ENCODE peak calls at places on chromosomes 12 and 14, in nine cellular contexts. J is heart right ventricle, V is keratinocyte, C is lower leg skin, U is transverse colon, R is coronary artery, G is breast epithelium, H is AG04450, N is GM12865. L is an unnamed sample.

GRCh38 chr12:108611884-108612415 is 14.1 kb upstream of the TMEM119 start:
- DNase-seq in J (no peak), V (peak; percentile 71), C (no peak), U (no peak), R (no peak), G (no peak), H (no peak), N (peak; percentile 57), L (no peak)

GRCh38 chr14:74670726-74671125 is 42.2 kb downstream of the AREL1 start:
- DNase-seq in J (no peak), V (no peak), C (no peak), U (no peak), R (no peak), G (no peak), H (no peak), N (no peak), L (no peak)

GRCh38 chr14:91870001-91870400 is 2.7 kb upstream of the TC2N start:
- DNase-seq in J (no peak), V (no peak), C (no peak), U (peak; percentile 32), R (no peak), G (no peak), H (no peak), N (no peak), L (no peak)

GRCh38 chr12:12147111-12147510 is 76.4 kb downstream of the BCL2L14 start:
- DNase-seq in J (no peak), V (no peak), C (no peak), U (no peak), R (no peak), G (no peak), H (no peak), N (no peak), L (no peak)

GRCh38 chr12:84814664-84815245 is 97.8 kb downstream of the SLC6A15 start:
- DNase-seq in J (no peak), V (no peak), C (no peak), U (no peak), R (no peak), G (no peak), H (no peak), N (no peak), L (peak; percentile 59)

GRCh38 chr12:92029902-92030586 is 115.6 kb downstream of the BTG1 start:
- DNase-seq in J (no peak), V (no peak), C (no peak), U (no peak), R (no peak), G (no peak), H (no peak), N (no peak), L (no peak)

GRCh38 chr12:108843187-108843586 is 14.2 kb downstream of the SSH1 start:
- DNase-seq in J (no peak), V (no peak), C (no peak), U (no peak), R (no peak), G (no peak), H (no peak), N (no peak), L (no peak)

GRCh38 chr12:109764123-109764522 is 50.5 kb downstream of the FAM222A start:
- DNase-seq in J (no peak), V (no peak), C (no peak), U (no peak), R (no peak), G (no peak), H (no peak), N (no peak), L (no peak)

GRCh38 chr12:81378601-81379000 is 300.7 kb downstream of the ACSS3 start:
- DNase-seq in J (no peak), V (no peak), C (no peak), U (no peak), R (no peak), G (no peak), H (no peak), N (no peak), L (no peak)

GRCh38 chr12:1972856-1973317 is 31.4 kb downstream of the DCP1B start:
- DNase-seq in J (peak; percentile 44), V (no peak), C (no peak), U (peak; percentile 41), R (peak; percentile 79), G (no peak), H (peak; percentile 20), N (no peak), L (no peak)

GRCh38 chr12:11847539-11847938 is 198.1 kb downstream of the ETV6 start:
- DNase-seq in J (no peak), V (no peak), C (no peak), U (no peak), R (no peak), G (no peak), H (no peak), N (no peak), L (no peak)

GRCh38 chr12:67827820-67828383 is 161.3 kb upstream of the IFNG-AS1 start:
- DNase-seq in J (peak; percentile 40), V (peak; percentile 65), C (no peak), U (peak; percentile 32), R (no peak), G (no peak), H (peak; percentile 87), N (peak; percentile 60), L (peak; percentile 86)

GRCh38 chr12:6540181-6540877 is 6.0 kb downstream of the GAPDH start:
- DNase-seq in J (peak; percentile 87), V (peak; percentile 76), C (peak; percentile 93), U (peak; percentile 96), R (peak; percentile 97), G (peak; percentile 79), H (peak; percentile 75), N (peak; percentile 53), L (peak; percentile 82)
- H3K4me3 ChIP-seq in J (no peak overlapping the region), V (no peak overlapping the region), C (no peak overlapping the region), U (no peak overlapping the region), R (peak overlapping the region; percentile 52), G (no peak overlapping the region), H (peak overlapping the region; percentile 7), N (no peak overlapping the region), L (peak overlapping the region; percentile 17)

DNA sequence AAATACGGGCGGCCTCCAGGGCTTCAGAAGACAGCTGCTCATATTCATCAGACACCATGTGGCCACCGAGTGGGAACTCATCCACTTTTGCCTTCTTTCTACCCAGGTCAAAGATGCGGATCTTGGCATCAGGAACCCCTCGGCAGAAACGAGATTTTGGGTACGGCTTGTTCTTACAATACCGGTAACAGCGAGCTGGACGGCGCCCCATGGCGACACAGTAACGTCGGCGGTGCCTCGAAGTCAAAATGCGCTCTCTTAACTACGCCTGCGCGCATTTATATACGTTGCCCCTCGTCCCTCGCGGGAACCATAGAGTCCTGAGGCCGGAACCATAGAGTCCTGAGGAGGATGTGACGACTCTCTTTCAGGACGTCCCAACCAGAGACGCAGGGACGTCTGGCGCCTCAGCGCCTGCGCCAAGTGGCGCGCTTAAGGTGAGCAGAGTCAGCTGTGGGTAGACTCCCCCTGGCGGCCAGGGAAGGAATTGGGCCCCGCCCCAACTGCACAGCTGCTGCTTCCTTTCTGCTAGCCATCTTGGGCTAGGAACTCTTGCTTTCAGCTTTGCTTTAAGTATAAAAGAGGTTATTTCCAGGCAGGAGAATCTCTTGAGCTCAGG is at the start of gene RPL10L:
- DNase-seq in J (no peak), V (no peak), C (no peak), U (no peak), R (no peak), G (no peak), H (no peak), N (no peak), L (no peak)
- TF ChIP-seq CTCF in J (no peak), V (no peak), C (no peak), U (no peak), R (no peak), G (no peak), H (no peak), N (peak; percentile 17), L (no peak)

GRCh38 chr14:68730811-68731425 is 61.9 kb downstream of the ZFP36L1 start:
- DNase-seq in J (no peak), V (no peak), C (no peak), U (no peak), R (no peak), G (no peak), H (no peak), N (no peak), L (no peak)

GRCh38 chr14:68735836-68736235 is 57.0 kb downstream of the ZFP36L1 start:
- DNase-seq in J (no peak), V (no peak), C (no peak), U (no peak), R (no peak), G (no peak), H (no peak), N (no peak), L (no peak)

GRCh38 chr14:68733086-68733621 is 59.7 kb downstream of the ZFP36L1 start:
- DNase-seq in J (no peak), V (no peak), C (peak; percentile 55), U (no peak), R (no peak), G (no peak), H (no peak), N (peak; percentile 37), L (no peak)

GRCh38 chr14:68736519-68736918 is 56.3 kb downstream of the ZFP36L1 start:
- DNase-seq in J (no peak), V (no peak), C (no peak), U (no peak), R (no peak), G (no peak), H (no peak), N (no peak), L (no peak)

DNA sequence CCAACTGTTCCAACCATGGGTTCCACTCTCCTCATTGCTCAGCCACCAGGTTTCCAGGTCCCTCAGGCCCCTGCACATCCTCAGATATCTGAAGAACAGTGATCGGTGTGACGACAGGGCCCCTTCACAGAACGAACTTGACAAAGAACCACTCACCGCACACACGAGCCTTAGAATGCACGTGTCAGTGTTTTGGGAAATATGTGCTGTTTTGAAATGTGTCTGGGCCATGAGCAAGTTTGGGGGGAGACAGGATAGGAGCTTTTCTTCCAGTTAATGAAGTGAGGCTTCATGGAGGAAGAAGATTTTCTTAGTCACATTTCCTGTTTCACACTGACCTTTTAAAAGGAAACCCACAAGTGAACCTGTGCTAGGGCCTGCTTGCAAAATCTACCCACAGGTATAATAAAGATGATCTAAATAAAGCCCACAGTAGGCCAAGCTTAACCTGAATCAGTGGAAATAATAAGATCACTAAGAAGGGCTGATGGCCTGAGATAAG is 58.6 kb downstream of the ZFP36L1 start:
- DNase-seq in J (no peak), V (no peak), C (no peak), U (no peak), R (no peak), G (no peak), H (no peak), N (peak; percentile 67), L (no peak)
- H3K4me3 ChIP-seq in J (no peak overlapping the region), V (no peak overlapping the region), C (no peak overlapping the region), U (no peak overlapping the region), R (no peak overlapping the region), G (no peak overlapping the region), H (no peak overlapping the region), N (no peak overlapping the region), L (no peak overlapping the region)

DNA sequence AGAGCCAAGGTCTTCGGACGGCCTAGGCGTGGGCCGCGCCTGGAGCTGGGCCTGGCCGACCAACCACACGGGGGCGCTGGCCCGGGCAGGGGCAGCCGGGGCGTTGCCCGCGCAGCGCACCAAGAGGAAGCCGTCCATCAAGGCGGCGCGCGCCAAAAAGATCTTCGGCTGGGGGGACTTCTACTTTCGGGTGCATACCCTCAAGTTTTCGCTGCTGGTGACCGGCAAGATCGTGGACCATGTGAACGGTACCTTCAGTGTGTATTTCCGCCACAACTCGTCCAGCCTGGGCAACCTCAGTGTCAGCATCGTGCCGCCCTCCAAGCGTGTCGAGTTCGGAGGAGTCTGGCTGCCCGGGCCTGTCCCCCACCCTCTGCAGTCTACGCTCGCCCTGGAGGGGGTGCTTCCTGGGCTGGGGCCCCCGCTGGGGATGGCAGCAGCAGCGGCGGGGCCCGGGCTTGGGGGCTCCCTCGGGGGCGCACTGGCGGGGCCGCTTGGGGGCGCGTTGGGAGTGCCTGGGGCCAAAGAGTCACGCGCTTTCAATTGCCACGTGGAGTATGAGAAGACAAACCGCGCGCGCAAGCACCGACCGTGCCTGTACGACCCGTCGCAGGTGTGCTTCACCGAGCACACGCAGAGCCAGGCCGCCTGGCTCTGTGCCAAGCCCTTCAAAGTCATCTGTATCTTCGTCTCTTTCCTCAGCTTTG is 4.4 kb upstream of the SHMT2 start:
- DNase-seq in J (no peak), V (no peak), C (no peak), U (peak; percentile 69), R (no peak), G (no peak), H (no peak), N (peak; percentile 65), L (no peak)
- TF ChIP-seq CTCF in J (peak; percentile 82), V (no peak), C (no peak), U (peak; percentile 72), R (no peak), G (no peak), H (peak; percentile 34), N (peak; percentile 63), L (no peak)

L was measured in HFF-Myc.